ENCODE peak calls at places on chromosomes 12 and 14, in four cellular contexts. Q, B, I and U are unnamed samples.

GRCh38 chr12:117662220-117662619 is 300.8 kb upstream of the NOS1 start:
- DNase-seq in B (no peak), I (no peak), Q (no peak), U (no peak)

GRCh38 chr12:87413784-87414183 is 615.4 kb downstream of the C12orf50 start:
- DNase-seq in Q (no peak), B (no peak), I (peak; percentile 1), U (no peak)

GRCh38 chr12:79886917-79887519 is 47.9 kb downstream of the PPP1R12A start:
- DNase-seq in Q (no peak), B (peak; percentile 46), I (peak; percentile 73), U (no peak)

GRCh38 chr12:48446372-48446771 is 26.0 kb upstream of the ANP32D start:
- DNase-seq in I (peak; percentile 8), Q (no peak), B (no peak), U (no peak)

GRCh38 chr12:54879132-54879531 is 24.8 kb downstream of the MUCL1 start:
- DNase-seq in Q (no peak), B (peak; percentile 5), I (no peak), U (no peak)

GRCh38 chr12:24719293-24719721 is 229.6 kb downstream of the BCAT1 start:
- DNase-seq in I (no peak), B (peak; percentile 27), Q (peak; percentile 70), U (no peak)

GRCh38 chr14:81246561-81247270 is 26.0 kb upstream of the GTF2A1 start:
- DNase-seq in B (peak; percentile 63), I (no peak), Q (no peak), U (no peak)

GRCh38 chr12:89194683-89195082 is 157.6 kb downstream of the DUSP6 start:
- DNase-seq in I (no peak), B (no peak), Q (no peak), U (no peak)

GRCh38 chr14:28773917-28774691 is 7.5 kb downstream of the FOXG1 start:
- DNase-seq in B (no peak), I (peak; percentile 41), Q (no peak), U (no peak)

GRCh38 chr14:90409209-90409730 is 12.4 kb downstream of the CALM1 start:
- DNase-seq in I (peak; percentile 91), Q (no peak), B (peak; percentile 88), U (no peak)

GRCh38 chr12:57037264-57037663 is 12.7 kb downstream of the MYO1A start:
- DNase-seq in Q (no peak), I (no peak), B (no peak), U (no peak)

GRCh38 chr12:1471224-1471623 is 123.2 kb downstream of the FBXL14 start:
- DNase-seq in B (no peak), I (no peak), Q (no peak), U (no peak)